ENCODE peak calls at places on chromosomes 16 and 17, in four cellular contexts. S, R, V and K are unnamed samples.

GRCh38 chr16:29963021-29963743 is 1.3 kb downstream of the TMEM219 start:
- DNase-seq in R (no peak), V (no peak), S (no peak), K (no peak)

GRCh38 chr17:81556175-81556691 is 4.1 kb upstream of the FAAP100 start:
- DNase-seq in R (no peak), S (peak), V (no peak), K (no peak)

GRCh38 chr16:9102379-9102778 is 10.9 kb downstream of the HAPSTR1 start:
- DNase-seq in R (no peak), V (peak), S (peak), K (peak)

GRCh38 chr16:55043499-55043898 is 112.8 kb downstream of the IRX5 start:
- DNase-seq in S (no peak), R (no peak), V (no peak), K (no peak)

GRCh38 chr17:3990391-3991127 is 26.3 kb upstream of the ATP2A3 start:
- DNase-seq in R (no peak), V (no peak), S (no peak), K (no peak)

GRCh38 chr16:85005278-85006069 is 5.9 kb downstream of the ZDHHC7 start:
- DNase-seq in V (peak), S (peak), R (no peak), K (no peak)

GRCh38 chr17:869567-870530 is 87.7 kb downstream of the MRM3 start:
- DNase-seq in S (peak), R (no peak), V (no peak), K (no peak)

GRCh38 chr16:78122774-78123315 is 23.4 kb downstream of the WWOX start:
- DNase-seq in R (peak), S (peak), V (no peak), K (no peak)

GRCh38 chr16:56872863-56873391 is 7.9 kb downstream of the SLC12A3 start:
- DNase-seq in R (no peak), S (no peak), V (peak), K (no peak)

GRCh38 chr16:85347213-85347591 is 234.9 kb upstream of the CIBAR2 start:
- DNase-seq in R (no peak), V (no peak), S (no peak), K (no peak)

GRCh38 chr16:1884889-1885288 is 12.9 kb upstream of the MEIOB start:
- DNase-seq in S (no peak), V (no peak), R (no peak), K (no peak)

GRCh38 chr17:78883533-78884131 is 19.4 kb downstream of the CEP295NL start:
- DNase-seq in S (peak), V (peak), R (peak), K (peak)

GRCh38 chr16:10625595-10626357 is 45.4 kb upstream of the EMP2 start:
- DNase-seq in V (no peak), R (no peak), S (no peak), K (no peak)

GRCh38 chr16:53689636-53690035 is 14.0 kb downstream of the RPGRIP1L start:
- DNase-seq in R (no peak), S (no peak), V (no peak), K (no peak)

GRCh38 chr17:48472485-48473281 is 42.7 kb upstream of the SKAP1 start:
- DNase-seq in R (no peak), V (no peak), S (peak), K (no peak)

GRCh38 chr16:49969356-49970030 is 55.5 kb upstream of the CNEP1R1 start:
- DNase-seq in R (no peak), V (no peak), S (no peak), K (no peak)

GRCh38 chr17:26818736-26819135 is 475.2 kb upstream of the WSB1 start:
- DNase-seq in S (no peak), V (no peak), R (no peak), K (no peak)

GRCh38 chr16:88314991-88315542 is 67.7 kb upstream of the ZNF469 start:
- DNase-seq in S (no peak), V (no peak), R (no peak), K (no peak)

GRCh38 chr17:68437979-68438877 is 19.1 kb downstream of the WIPI1 start:
- DNase-seq in S (peak), R (no peak), V (no peak), K (no peak)

GRCh38 chr17:2190014-2190413 is 113.6 kb downstream of the SMG6 start:
- DNase-seq in S (peak), R (no peak), V (no peak), K (no peak)

GRCh38 chr17:38341035-38341721 is 2.6 kb downstream of the GPR179 start:
- DNase-seq in R (no peak), S (no peak), V (no peak), K (no peak)

GRCh38 chr17:8442310-8442709 is 6.6 kb downstream of the NDEL1 start:
- DNase-seq in R (no peak), V (no peak), S (no peak), K (no peak)

GRCh38 chr16:12470311-12471229 is 333.1 kb downstream of the CPPED1 start:
- DNase-seq in S (no peak), V (no peak), R (peak), K (no peak)

GRCh38 chr17:78133179-78133951 is 2.8 kb downstream of the TMC8 start:
- DNase-seq in V (no peak), R (no peak), S (no peak), K (no peak)

GRCh38 chr17:59534583-59534982 is 30.8 kb upstream of the DHX40 start:
- DNase-seq in S (no peak), R (no peak), V (no peak), K (no peak)

GRCh38 chr16:22054847-22055590 is 37.3 kb upstream of the VWA3A start:
- DNase-seq in R (no peak), S (no peak), V (no peak), K (no peak)

GRCh38 chr17:64423881-64424280 is 25.0 kb upstream of the MILR1 start:
- DNase-seq in V (no peak), R (no peak), S (no peak), K (no peak)

GRCh38 chr16:58443783-58444182 is 51.5 kb downstream of the GINS3 start:
- DNase-seq in V (no peak), R (no peak), S (no peak), K (no peak)

GRCh38 chr16:9124444-9124843 is 33.0 kb downstream of the HAPSTR1 start:
- DNase-seq in R (no peak), V (no peak), S (no peak), K (no peak)

GRCh38 chr17:52517176-52517575 is 358.7 kb upstream of the CA10 start:
- DNase-seq in V (no peak), R (no peak), S (no peak), K (no peak)

GRCh38 chr16:30777591-30778297 is 9.3 kb downstream of the ZNF629 start:
- DNase-seq in S (no peak), V (no peak), R (no peak), K (no peak)

GRCh38 chr16:84720180-84720579 is 20.4 kb downstream of the USP10 start:
- DNase-seq in R (no peak), S (peak), V (peak), K (no peak)

GRCh38 chr16:47465919-47466630 is 4.9 kb downstream of the PHKB start:
- DNase-seq in R (no peak), V (no peak), S (no peak), K (no peak)

GRCh38 chr17:78779848-78780247 is 2.2 kb downstream of the CYTH1 start:
- DNase-seq in V (no peak), R (no peak), S (no peak), K (no peak)

GRCh38 chr17:27906238-27906603 is 13.1 kb upstream of the LYRM9 start:
- DNase-seq in V (no peak), S (no peak), R (no peak), K (no peak)

GRCh38 chr16:19808061-19808621 is 76.5 kb downstream of the GPRC5B start:
- DNase-seq in V (no peak), S (no peak), R (no peak), K (no peak)

GRCh38 chr16:53542283-53542682 is 39.3 kb upstream of the AKTIP start:
- DNase-seq in R (no peak), V (no peak), S (no peak), K (no peak)